ENCODE peak calls at places on chromosomes 6 and 20, in nine cellular contexts. J is NCI-H1105, O is RWPE1, F is GM12865, A is left colon, M is lung, W is GM20000, Q is right cardiac atrium, Y is D341Med. G is an unnamed sample.
A peak's percentile ranks its signal among the peaks of the same experiment; 100 is the strongest.

GRCh38 chr20:36975085-36975829 is 23.7 kb upstream of the SAMHD1 start:
- DNase-seq in J (no peak), O (no peak), F (peak; percentile 36), A (no peak), M (no peak), W (no peak), Q (no peak), Y (no peak), G (peak; percentile 52)

GRCh38 chr6:29748391-29749352 is 25.4 kb downstream of the HLA-F start:
- DNase-seq in J (peak; percentile 70), O (peak; percentile 99), F (peak; percentile 88), A (peak; percentile 97), M (peak; percentile 93), W (peak; percentile 94), Q (peak; percentile 97), Y (peak; percentile 64), G (peak; percentile 87)

GRCh38 chr6:160456214-160456546 is 108.0 kb downstream of the SLC22A3 start:
- DNase-seq in J (no peak), O (no peak), F (no peak), A (no peak), M (no peak), W (no peak), Q (no peak), Y (no peak), G (no peak)

GRCh38 chr20:12824353-12824752 is 184.4 kb upstream of the SPTLC3 start:
- DNase-seq in J (no peak), O (no peak), F (no peak), A (no peak), M (no peak), W (no peak), Q (no peak), Y (no peak), G (no peak)

GRCh38 chr6:18148304-18149025 is 6.4 kb downstream of the TPMT start:
- DNase-seq in J (no peak), O (peak; percentile 51), F (no peak), A (peak; percentile 43), M (no peak), W (no peak), Q (no peak), Y (no peak), G (no peak)

GRCh38 chr6:9025796-9026195 is 590.5 kb upstream of the SLC35B3 start:
- DNase-seq in J (no peak), O (no peak), F (no peak), A (no peak), M (no peak), W (no peak), Q (no peak), Y (no peak), G (no peak)

GRCh38 chr6:145283856-145284255 is 451.5 kb downstream of the EPM2A start:
- DNase-seq in J (no peak), O (no peak), F (no peak), A (no peak), M (no peak), W (no peak), Q (no peak), Y (no peak), G (no peak)

GRCh38 chr6:162488444-162488843 is 239.1 kb downstream of the PRKN start:
- DNase-seq in J (no peak), O (no peak), F (peak; percentile 12), A (no peak), M (no peak), W (no peak), Q (no peak), Y (no peak), G (no peak)

GRCh38 chr6:47264775-47265184 is 44.9 kb downstream of the TNFRSF21 start:
- DNase-seq in J (no peak), O (no peak), F (no peak), A (no peak), M (no peak), W (no peak), Q (no peak), Y (no peak), G (no peak)

GRCh38 chr20:63099426-63100267 is 92.9 kb upstream of the BHLHE23 start:
- DNase-seq in J (no peak), O (no peak), F (no peak), A (no peak), M (no peak), W (no peak), Q (peak; percentile 25), Y (peak; percentile 35), G (no peak)

GRCh38 chr6:50975216-50975615 is 156.5 kb downstream of the TFAP2B start:
- DNase-seq in J (no peak), O (no peak), F (no peak), A (no peak), M (no peak), W (no peak), Q (no peak), Y (no peak), G (no peak)

GRCh38 chr6:109672204-109672603 is 18.8 kb downstream of the AK9 start:
- DNase-seq in J (no peak), O (no peak), F (no peak), A (no peak), M (no peak), W (no peak), Q (no peak), Y (no peak), G (no peak)

GRCh38 chr20:62330576-62331317 is 27.9 kb downstream of the ADRM1 start:
- DNase-seq in J (no peak), O (no peak), F (no peak), A (no peak), M (no peak), W (no peak), Q (no peak), Y (no peak), G (no peak)

GRCh38 chr6:13761361-13762036 is 49.9 kb upstream of the RANBP9 start:
- DNase-seq in J (no peak), O (no peak), F (no peak), A (no peak), M (no peak), W (no peak), Q (no peak), Y (no peak), G (no peak)

GRCh38 chr6:8562133-8562532 is 126.8 kb upstream of the SLC35B3 start:
- DNase-seq in J (no peak), O (no peak), F (no peak), A (no peak), M (no peak), W (no peak), Q (no peak), Y (no peak), G (no peak)